ENCODE peak calls at places on chromosomes 4 and X, in four cellular contexts. I is IMR-90, C is HepG2, M is SK-N-SH. P is an unnamed sample.

GRCh38 chrX:10177620-10178019 is 20.8 kb downstream of the CLCN4 start:
- DNase-seq in M (no peak), C (no peak), I (peak), P (no peak)

GRCh38 chr4:3045500-3045850 is 28.9 kb downstream of the HTT-AS start:
- DNase-seq in M (no peak), C (no peak), I (peak), P (peak)

GRCh38 chrX:12149670-12150407 is 11.6 kb downstream of the FRMPD4 start:
- DNase-seq in C (no peak), I (no peak), M (no peak), P (peak)

GRCh38 chr4:56612282-56612681 is 68.8 kb downstream of the HOPX start:
- DNase-seq in M (no peak), I (no peak), C (no peak), P (no peak)

GRCh38 chrX:24498975-24499374 is 33.9 kb downstream of the PDK3 start:
- DNase-seq in C (no peak), M (peak), I (peak), P (peak)

GRCh38 chr4:3747582-3747906 is 18.6 kb upstream of the ADRA2C start:
- DNase-seq in I (no peak), C (no peak), M (no peak), P (no peak)

GRCh38 chrX:136049608-136050007 is 64.4 kb downstream of the SLC9A6 start:
- DNase-seq in I (no peak), C (no peak), M (no peak), P (no peak)

GRCh38 chr4:113146876-113147358 is 97.5 kb downstream of the ANK2 start:
- DNase-seq in I (no peak), C (peak), M (no peak), P (no peak)

GRCh38 chr4:7964459-7964858 is 24.8 kb upstream of the AFAP1 start:
- DNase-seq in M (no peak), C (no peak), I (no peak), P (no peak)

GRCh38 chr4:163693211-163693610 is 198.7 kb downstream of the TMA16 start:
- DNase-seq in M (no peak), I (peak), C (no peak), P (no peak)

GRCh38 chr4:20432098-20432497 is 180.4 kb downstream of the SLIT2 start:
- DNase-seq in C (no peak), M (no peak), I (no peak), P (no peak)

GRCh38 chr4:79983431-79983830 is 89.6 kb downstream of the ANTXR2 start:
- DNase-seq in M (no peak), C (no peak), I (no peak), P (no peak)

GRCh38 chr4:101843054-101843453 is 52.5 kb downstream of the BANK1 start:
- DNase-seq in M (no peak), I (no peak), C (no peak), P (no peak)
- TF ChIP-seq RFX5 in M (no peak), I (no peak), C (no peak), P (no peak)

DNA sequence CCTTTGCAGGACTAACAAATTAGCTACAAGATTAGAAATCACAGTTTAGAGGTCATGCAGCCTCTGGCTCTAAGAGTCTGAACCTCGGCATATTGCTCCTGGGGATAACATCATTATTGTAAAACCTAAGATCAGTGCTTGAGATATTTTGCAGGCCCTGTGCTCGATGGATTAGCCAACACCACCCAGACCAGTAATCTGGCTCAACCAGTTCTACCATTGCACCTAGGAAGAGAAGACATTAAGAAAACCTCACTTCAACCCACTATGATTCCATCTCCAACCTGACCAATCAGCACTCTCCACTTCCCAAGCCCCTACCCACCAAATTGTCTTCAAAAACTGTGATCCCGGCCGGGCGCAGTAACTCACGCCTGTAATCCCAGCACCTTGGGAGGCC is 43.6 kb downstream of the WFS1 start:
- DNase-seq in I (no peak), C (no peak), M (no peak), P (no peak)
- TF ChIP-seq RFX5 in I (no peak), C (no peak), M (no peak), P (no peak)

DNA sequence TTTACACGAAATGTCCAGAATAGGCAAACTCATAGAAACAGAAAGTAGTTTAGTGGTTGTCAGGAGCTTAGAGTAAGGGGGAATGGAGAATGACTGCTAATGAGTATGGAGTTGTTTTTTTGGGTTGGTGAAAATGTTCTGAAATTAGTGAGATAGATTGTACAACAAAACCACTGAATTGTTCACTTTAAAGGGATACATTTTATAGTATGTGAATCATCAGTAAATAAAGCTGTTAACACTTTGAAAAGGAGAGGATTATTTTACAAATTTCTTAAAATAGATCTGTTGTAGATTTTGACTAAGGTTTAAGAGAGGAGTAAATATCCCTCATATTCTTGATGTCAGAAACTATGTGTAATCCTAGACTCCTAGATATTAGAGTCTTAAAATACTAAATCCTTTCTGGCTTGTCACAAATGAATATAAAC is 82.7 kb downstream of the RAPGEF2 start:
- DNase-seq in I (no peak), M (no peak), C (no peak), P (no peak)
- TF ChIP-seq RFX5 in I (no peak), M (no peak), C (no peak), P (no peak)

GRCh38 chrX:148049441-148049840 is 68.3 kb downstream of the FMR1NB start:
- DNase-seq in M (peak), C (peak), I (peak), P (peak)
- TF ChIP-seq RFX5 in M (no peak), C (no peak), I (no peak), P (no peak)

DNA sequence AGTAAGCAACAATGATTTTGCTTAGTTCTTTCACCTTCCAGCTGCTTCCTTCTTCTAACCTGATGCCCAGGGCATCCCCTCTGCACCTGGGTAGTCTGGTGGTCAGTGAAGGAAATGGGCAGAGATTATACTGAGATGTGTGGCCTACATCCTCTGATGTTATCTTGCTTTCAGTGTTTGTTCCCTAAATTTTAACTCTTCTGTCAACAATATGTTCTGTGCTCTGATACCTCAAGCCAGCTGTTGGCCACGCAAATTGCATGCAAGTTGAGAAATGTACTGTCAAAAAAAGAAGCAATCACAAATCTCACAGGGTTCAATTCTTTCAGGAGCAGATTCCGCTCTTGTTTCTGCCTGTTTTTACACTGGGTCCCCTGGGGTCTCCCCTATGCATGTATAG is 73.8 kb downstream of the FBXW7 start:
- DNase-seq in C (peak), I (no peak), M (no peak), P (no peak)
- TF ChIP-seq RFX5 in C (no peak), I (no peak), M (no peak), P (no peak)

P was measured in A549.